ENCODE peak calls at places on chromosomes 1 and 21, in seven cellular contexts. P, Z, K, U, N, M and L are unnamed samples.

GRCh38 chr21:45362077-45362747 is 42.8 kb upstream of the COL18A1 start:
- DNase-seq in M (no peak), N (no peak), K (no peak), Z (no peak), U (no peak), P (no peak), L (no peak)

GRCh38 chr1:200029624-200030074 is 2.1 kb downstream of the NR5A2 start:
- DNase-seq in P (no peak), K (no peak), N (no peak), U (no peak), M (no peak), Z (no peak), L (no peak)

GRCh38 chr1:178337091-178337726 is 159.6 kb downstream of the CLEC20A start:
- DNase-seq in M (no peak), N (no peak), U (no peak), Z (no peak), K (no peak), P (no peak), L (peak; percentile 14)

GRCh38 chr1:243229526-243229925 is 25.6 kb downstream of the CEP170 start:
- DNase-seq in M (no peak), K (no peak), P (no peak), Z (no peak), U (no peak), N (no peak), L (no peak)

GRCh38 chr1:24293392-24294227 is 25.5 kb upstream of the GRHL3 start:
- DNase-seq in Z (no peak), M (no peak), N (no peak), P (no peak), K (no peak), U (no peak), L (no peak)

GRCh38 chr1:212470059-212470458 is 37.3 kb downstream of the NENF start:
- DNase-seq in K (no peak), Z (no peak), M (no peak), U (peak; percentile 86), N (no peak), P (peak; percentile 46), L (no peak)

GRCh38 chr1:193476748-193477147 is 290.3 kb upstream of the B3GALT2 start:
- DNase-seq in P (no peak), Z (no peak), U (no peak), M (no peak), K (no peak), N (no peak), L (no peak)

GRCh38 chr21:42818328-42818749 is 61.0 kb downstream of the WDR4 start:
- DNase-seq in M (no peak), Z (no peak), N (no peak), U (peak; percentile 55), P (peak; percentile 33), K (peak; percentile 56), L (peak; percentile 67)

GRCh38 chr1:234546387-234546704 is 63.6 kb downstream of the IRF2BP2 start:
- DNase-seq in P (no peak), M (no peak), N (no peak), U (no peak), K (no peak), Z (no peak), L (no peak)